ENCODE peak calls at places on chromosomes 16 and 17, in six cellular contexts. R is MM.1S, K is PC-3, C is GM23248, U is OCI-LY7, L is HCT116. O is an unnamed sample. For H3K9me2 and H3K9me3, the result is how much of the 10 kb centered on the place peaks cover.

GRCh38 chr17:64732336-64733006 is 70.4 kb upstream of the SMURF2 start:
- DNase-seq in R (no peak), K (peak), C (peak), U (no peak), L (no peak), O (no peak)

GRCh38 chr16:71966932-71967331 is 33.3 kb downstream of the PKD1L3 start:
- DNase-seq in R (no peak), K (no peak), C (peak), U (no peak), L (no peak), O (no peak)

GRCh38 chr16:21950782-21951521 is 2.2 kb upstream of the UQCRC2 start:
- DNase-seq in R (peak), K (peak), C (peak), U (peak), L (peak), O (peak)

GRCh38 chr17:29215174-29215573 is 31.5 kb upstream of the CRYBA1 start:
- DNase-seq in R (no peak), K (no peak), C (no peak), U (no peak), L (no peak), O (no peak)

GRCh38 chr16:14489460-14489859 is 140.6 kb downstream of the PARN start:
- DNase-seq in R (no peak), K (peak), C (peak), U (peak), L (peak), O (no peak)

GRCh38 chr17:50272711-50273653 is 1.3 kb upstream of the TMEM92 start:
- DNase-seq in R (peak), K (peak), C (peak), U (peak), L (no peak), O (peak)

GRCh38 chr17:27800522-27800921 is at the start of gene NOS2:
- DNase-seq in R (no peak), K (no peak), C (no peak), U (no peak), L (no peak), O (no peak)

GRCh38 chr17:2828396-2829038 is 32.3 kb downstream of the RAP1GAP2 start:
- DNase-seq in R (peak), K (peak), C (peak), U (peak), L (peak), O (no peak)

GRCh38 chr17:64607862-64608565 is 54.1 kb downstream of the SMURF2 start:
- DNase-seq in R (no peak), K (peak), C (peak), U (no peak), L (no peak), O (no peak)

GRCh38 chr17:60496051-60496450 is 30.0 kb downstream of the APPBP2 start:
- DNase-seq in R (no peak), K (no peak), C (peak), U (no peak), L (no peak), O (no peak)

GRCh38 chr16:86732621-86733297 is 154.4 kb downstream of the FOXL1 start:
- DNase-seq in R (no peak), K (no peak), C (peak), U (no peak), L (no peak), O (no peak)

GRCh38 chr17:21215935-21216334 is 2.0 kb upstream of the TMEM11 start:
- DNase-seq in R (no peak), K (peak), C (no peak), U (no peak), L (no peak), O (peak)

GRCh38 chr17:63039899-63040602 is 74.0 kb downstream of the TANC2 start:
- DNase-seq in R (peak), K (peak), C (peak), U (no peak), L (peak), O (no peak)

GRCh38 chr17:79788989-79789942 is 7.6 kb downstream of the CBX8 start:
- DNase-seq in R (no peak), K (no peak), C (no peak), U (no peak), L (no peak), O (no peak)

GRCh38 chr16:8346291-8346690 is 244.0 kb downstream of the TMEM114 start:
- DNase-seq in R (peak), K (no peak), C (peak), U (no peak), L (no peak), O (no peak)

GRCh38 chr16:50497592-50497991 is 50.6 kb upstream of the NKD1 start:
- DNase-seq in R (no peak), K (no peak), C (peak), U (no peak), L (no peak), O (no peak)

GRCh38 chr17:50972579-50972978 is 106.4 kb upstream of the TOB1 start:
- DNase-seq in R (no peak), K (no peak), C (no peak), U (no peak), L (no peak), O (no peak)

GRCh38 chr17:64345691-64346376 is 44.8 kb downstream of the PECAM1 start:
- DNase-seq in R (no peak), K (no peak), C (no peak), U (no peak), L (no peak), O (no peak)

GRCh38 chr17:50169121-50169764 is 3.4 kb downstream of the SGCA start:
- DNase-seq in R (peak), K (peak), C (peak), U (peak), L (peak), O (peak)

GRCh38 chr16:20727181-20727580 is 14.4 kb downstream of the THUMPD1 start:
- DNase-seq in R (no peak), K (no peak), C (no peak), U (no peak), L (no peak), O (no peak)

GRCh38 chr17:57970706-57971105 is 15.5 kb upstream of the CUEDC1 start:
- DNase-seq in R (no peak), K (no peak), C (peak), U (no peak), L (no peak), O (no peak)

GRCh38 chr16:24953721-24954120 is 61.4 kb downstream of the ARHGAP17 start:
- DNase-seq in R (no peak), K (no peak), C (no peak), U (no peak), L (no peak), O (no peak)

GRCh38 chr16:13186813-13187212 is 285.4 kb downstream of the SHISA9 start:
- DNase-seq in R (no peak), K (no peak), C (no peak), U (peak), L (no peak), O (no peak)

GRCh38 chr16:86306046-86306644 is 204.2 kb upstream of the FOXF1 start:
- DNase-seq in R (no peak), K (no peak), C (peak), U (no peak), L (no peak), O (no peak)

GRCh38 chr17:77908501-77908900 is 50.0 kb upstream of the TNRC6C start:
- DNase-seq in R (no peak), K (no peak), C (no peak), U (no peak), L (no peak), O (no peak)

GRCh38 chr16:69330286-69331109 is at the start of gene PDF:
- DNase-seq in R (peak), K (peak), C (peak), U (peak), L (peak), O (peak)

DNA sequence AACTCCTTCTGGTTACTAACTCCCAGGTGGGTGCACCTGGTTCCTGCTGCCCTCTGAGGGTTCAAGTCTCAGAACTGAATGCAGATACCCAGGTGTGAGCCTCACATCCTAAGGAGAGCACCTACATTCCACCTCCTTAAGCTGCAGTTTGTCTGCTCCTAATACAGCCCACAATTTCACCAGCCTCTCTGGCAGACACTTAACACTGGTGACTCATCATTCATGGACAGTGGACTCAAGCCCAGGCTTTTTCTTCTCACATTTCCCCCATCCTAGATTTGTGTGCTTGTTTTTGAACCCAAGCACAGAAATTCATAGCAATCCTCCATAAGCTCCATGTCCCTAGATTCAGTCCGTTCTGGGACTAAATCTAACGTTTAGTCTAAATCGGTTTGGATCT is 7.0 kb upstream of the MAF start:
- DNase-seq in R (no peak), K (peak), C (peak), U (no peak), L (no peak), O (no peak)
- H2AFZ ChIP-seq in R (no peak), K (no peak), C (no peak), U (no peak), L (no peak), O (no peak)

GRCh38 chr16:85300451-85300968 is 188.2 kb upstream of the CIBAR2 start:
- DNase-seq in R (no peak), K (no peak), C (no peak), U (no peak), L (no peak), O (no peak)
- H3K9me2 ChIP-seq in R (under half), K (under half), C (under half), U (under half), L (under half), O (under half)

GRCh38 chr16:4846901-4847773 is at the start of the genes GLYR1 and UBN1:
- DNase-seq in R (peak), K (peak), C (peak), U (peak), L (peak), O (peak)
- H3K9me3 ChIP-seq in R (under half), K (under half), C (under half), U (under half), L (under half), O (under half)

DNA sequence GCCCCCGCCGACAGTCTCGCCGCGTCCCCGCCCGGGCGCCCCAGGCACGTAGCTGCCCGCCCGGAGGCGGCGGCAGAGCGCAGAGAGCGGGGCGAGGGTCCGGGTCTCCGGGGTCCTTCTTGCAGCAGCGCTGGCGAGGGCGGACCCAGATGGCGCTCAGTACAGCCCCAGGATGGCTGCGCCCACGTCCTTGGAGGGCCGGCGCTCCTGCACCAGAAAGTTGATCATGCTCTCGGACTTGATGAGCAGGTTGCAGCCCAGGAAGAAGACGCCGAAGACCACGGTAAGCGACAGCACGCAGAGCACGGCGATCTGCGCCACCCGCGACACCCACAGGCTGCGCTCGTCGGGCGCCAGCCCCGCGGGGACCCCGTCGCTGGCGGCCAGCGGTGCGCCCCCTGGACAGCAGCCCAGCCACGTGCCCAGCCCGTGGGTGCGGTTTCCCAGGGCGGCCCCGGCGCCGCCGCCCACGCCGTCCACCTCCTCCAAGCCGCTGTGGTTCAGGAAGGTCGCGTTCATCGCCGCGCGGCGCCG is 497 bp downstream of the RPRML start:
- DNase-seq in R (no peak), K (peak), C (peak), U (peak), L (no peak), O (no peak)
- H2AFZ ChIP-seq in R (peak), K (peak), C (peak), U (peak), L (peak), O (peak)